ENCODE peak calls at places on chromosomes 7 and 10, in five cellular contexts. F is A549, E is endothelial cell of umbilical vein, B is NB4, N is K562. H is an unnamed sample.

GRCh38 chr10:85643839-85644525 is 722.6 kb downstream of the GRID1 start:
- DNase-seq in F (peak), E (peak), B (no peak), N (no peak), H (peak)

GRCh38 chr10:103576862-103577261 is 83.4 kb downstream of the NEURL1 start:
- DNase-seq in F (no peak), E (no peak), B (no peak), N (no peak), H (peak)

GRCh38 chr10:132319853-132320669 is 11.9 kb upstream of the LRRC27 start:
- DNase-seq in F (peak), E (no peak), B (peak), N (peak), H (peak)

GRCh38 chr10:58175990-58176910 is 91.4 kb downstream of the IPMK start:
- DNase-seq in F (no peak), E (peak), B (peak), N (peak), H (no peak)

GRCh38 chr10:100913470-100913865 is 705 bp downstream of the SLF2 start:
- DNase-seq in F (no peak), E (no peak), B (no peak), N (no peak), H (no peak)

GRCh38 chr7:46963719-46964118 is 618.2 kb downstream of the TNS3 start:
- DNase-seq in F (no peak), E (no peak), B (no peak), N (no peak), H (no peak)

GRCh38 chr7:170551-171363 is 21.6 kb upstream of the FAM20C start:
- DNase-seq in F (no peak), E (no peak), B (no peak), N (no peak), H (no peak)

GRCh38 chr7:19772323-19772722 is 1.1 kb downstream of the TMEM196 start:
- DNase-seq in F (no peak), E (no peak), B (no peak), N (no peak), H (no peak)

GRCh38 chr7:30157217-30157616 is 22.4 kb downstream of the MTURN start:
- DNase-seq in F (no peak), E (no peak), B (no peak), N (no peak), H (no peak)

GRCh38 chr7:105279688-105280007 is 109.1 kb downstream of the SRPK2 start:
- DNase-seq in F (no peak), E (no peak), B (no peak), N (no peak), H (peak)

GRCh38 chr10:30581779-30582380 is 47.7 kb downstream of the LYZL2 start:
- DNase-seq in F (peak), E (peak), B (peak), N (peak), H (peak)

GRCh38 chr10:11595395-11595692 is 16.1 kb downstream of the USP6NL start:
- DNase-seq in F (no peak), E (no peak), B (no peak), N (no peak), H (no peak)

GRCh38 chr10:59033622-59034021 is 142.8 kb upstream of the PHYHIPL start:
- DNase-seq in F (no peak), E (no peak), B (no peak), N (no peak), H (no peak)

GRCh38 chr7:95859434-95859833 is 87.1 kb downstream of the DYNC1I1 start:
- DNase-seq in F (peak), E (no peak), B (no peak), N (no peak), H (no peak)

GRCh38 chr10:75663947-75664664 is 232.7 kb downstream of the LRMDA start:
- DNase-seq in F (no peak), E (no peak), B (no peak), N (no peak), H (no peak)

GRCh38 chr10:31896972-31897384 is 31.7 kb downstream of the ARHGAP12 start:
- DNase-seq in F (peak), E (peak), B (no peak), N (no peak), H (no peak)

GRCh38 chr7:99562114-99562784 is 3.8 kb downstream of the ZNF655 start:
- DNase-seq in F (no peak), E (no peak), B (no peak), N (no peak), H (no peak)

GRCh38 chr7:20519641-20520040 is 95.8 kb upstream of the ABCB5 start:
- DNase-seq in F (no peak), E (peak), B (no peak), N (no peak), H (no peak)

GRCh38 chr7:121954803-121955202 is 81.8 kb downstream of the PTPRZ1 start:
- DNase-seq in F (no peak), E (no peak), B (no peak), N (no peak), H (no peak)

GRCh38 chr7:24971333-24972165 is 8.4 kb downstream of the OSBPL3 start:
- DNase-seq in F (peak), E (peak), B (peak), N (peak), H (peak)

GRCh38 chr10:4061441-4061951 is 276.5 kb upstream of the KLF6 start:
- DNase-seq in F (no peak), E (no peak), B (peak), N (no peak), H (no peak)

GRCh38 chr7:14590206-14590605 is 312.3 kb downstream of the DGKB start:
- DNase-seq in F (no peak), E (no peak), B (no peak), N (no peak), H (no peak)
- TF ChIP-seq MYC in F (no peak), E (no peak), B (no peak), N (no peak), H (no peak)

GRCh38 chr7:130887182-130888016 is 153.4 kb upstream of the KLF14 start:
- DNase-seq in F (peak), E (peak), B (no peak), N (no peak), H (peak)
- TF ChIP-seq MYC in F (no peak), E (peak), B (no peak), N (no peak), H (no peak)

GRCh38 chr10:126350216-126350992 is 37.9 kb downstream of the ADAM12 start:
- DNase-seq in F (peak), E (peak), B (no peak), N (no peak), H (no peak)

GRCh38 chr10:126351021-126351420 is 37.3 kb downstream of the ADAM12 start:
- DNase-seq in F (no peak), E (no peak), B (no peak), N (no peak), H (no peak)

GRCh38 chr10:126352446-126352845 is 35.8 kb downstream of the ADAM12 start:
- DNase-seq in F (no peak), E (no peak), B (no peak), N (no peak), H (no peak)

GRCh38 chr10:126349676-126350075 is 38.6 kb downstream of the ADAM12 start:
- DNase-seq in F (no peak), E (no peak), B (no peak), N (no peak), H (no peak)

GRCh38 chr10:126349096-126349495 is 39.2 kb downstream of the ADAM12 start:
- DNase-seq in F (no peak), E (no peak), B (no peak), N (no peak), H (no peak)
- TF ChIP-seq MYC in F (no peak), E (no peak), B (no peak), N (no peak), H (no peak)

GRCh38 chr7:16710641-16711040 is 42.9 kb upstream of the TSPAN13 start:
- DNase-seq in F (no peak), E (no peak), B (no peak), N (no peak), H (no peak)

GRCh38 chr7:16708496-16708895 is 45.1 kb upstream of the TSPAN13 start:
- DNase-seq in F (no peak), E (no peak), B (no peak), N (no peak), H (no peak)

GRCh38 chr7:16711730-16712129 is 41.8 kb upstream of the TSPAN13 start:
- DNase-seq in F (no peak), E (no peak), B (no peak), N (no peak), H (no peak)

GRCh38 chr7:16712916-16713315 is 40.6 kb upstream of the TSPAN13 start:
- DNase-seq in F (no peak), E (no peak), B (no peak), N (no peak), H (no peak)

GRCh38 chr7:16708980-16709379 is 44.6 kb upstream of the TSPAN13 start:
- DNase-seq in F (peak), E (peak), B (peak), N (peak), H (no peak)
- TF ChIP-seq MYC in F (no peak), E (no peak), B (no peak), N (no peak), H (no peak)

DNA sequence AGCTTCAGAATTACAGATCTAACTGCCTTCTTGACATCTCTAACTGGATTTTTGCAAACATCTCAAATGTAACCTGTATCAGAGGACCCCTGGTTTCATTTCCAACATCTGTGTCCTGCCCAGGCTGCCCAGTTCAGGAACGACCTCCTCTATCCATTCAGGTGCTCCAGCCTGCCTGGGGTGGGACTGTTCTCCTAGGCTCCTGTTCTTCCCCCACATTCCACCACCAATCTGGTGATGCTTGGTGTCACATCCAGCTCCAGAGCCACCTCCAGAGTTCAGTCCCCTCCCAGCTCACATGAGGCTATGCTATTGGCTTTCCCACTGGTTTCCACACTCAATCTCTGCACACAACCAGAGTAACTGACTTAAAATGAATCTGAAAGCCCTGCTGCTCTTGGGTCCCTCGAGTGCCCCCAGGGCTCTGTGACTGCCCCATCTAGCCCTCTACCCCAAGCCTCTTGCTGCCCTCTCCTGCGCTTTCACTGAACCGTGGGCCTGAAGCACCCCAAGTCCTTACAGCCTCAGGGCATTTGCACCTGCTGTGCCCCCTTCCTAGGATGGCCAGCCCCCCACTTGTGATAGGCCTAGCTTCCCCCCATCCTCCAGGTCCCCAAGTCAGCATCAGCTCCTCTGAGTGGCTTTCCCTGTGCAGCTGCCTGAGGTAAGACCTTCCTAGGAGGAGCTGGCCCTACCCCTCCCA is 46.1 kb downstream of the PPIF start:
- DNase-seq in F (no peak), E (no peak), B (no peak), N (no peak), H (no peak)
- TF ChIP-seq MYC in F (no peak), E (no peak), B (no peak), N (no peak), H (no peak)

GRCh38 chr7:81441750-81442149 is 328.1 kb downstream of the HGF start:
- DNase-seq in F (no peak), E (no peak), B (no peak), N (no peak), H (no peak)

GRCh38 chr7:81445462-81445861 is 324.4 kb downstream of the HGF start:
- DNase-seq in F (no peak), E (no peak), B (no peak), N (no peak), H (no peak)

GRCh38 chr7:81433692-81434331 is 336.0 kb downstream of the HGF start:
- DNase-seq in F (no peak), E (no peak), B (no peak), N (no peak), H (no peak)

GRCh38 chr7:81439591-81439990 is 330.3 kb downstream of the HGF start:
- DNase-seq in F (no peak), E (no peak), B (no peak), N (no peak), H (no peak)
- TF ChIP-seq MYC in F (no peak), E (no peak), B (no peak), N (no peak), H (no peak)

GRCh38 chr10:123901621-123902020 is 10.0 kb upstream of the CPXM2 start:
- DNase-seq in F (no peak), E (no peak), B (no peak), N (peak), H (no peak)
- TF ChIP-seq MYC in F (no peak), E (no peak), B (no peak), N (no peak), H (no peak)

GRCh38 chr10:113528876-113529275 is 24.0 kb upstream of the HABP2 start:
- DNase-seq in F (no peak), E (no peak), B (no peak), N (no peak), H (no peak)

GRCh38 chr10:113530476-113530875 is 22.4 kb upstream of the HABP2 start:
- DNase-seq in F (no peak), E (no peak), B (no peak), N (no peak), H (no peak)

GRCh38 chr10:113527181-113527580 is 25.7 kb upstream of the HABP2 start:
- DNase-seq in F (no peak), E (peak), B (no peak), N (no peak), H (no peak)

GRCh38 chr10:113532724-113533123 is 20.1 kb upstream of the HABP2 start:
- DNase-seq in F (no peak), E (no peak), B (no peak), N (no peak), H (no peak)

GRCh38 chr10:113529575-113529974 is 23.3 kb upstream of the HABP2 start:
- DNase-seq in F (no peak), E (no peak), B (no peak), N (no peak), H (no peak)
- TF ChIP-seq MYC in F (no peak), E (no peak), B (no peak), N (no peak), H (no peak)

H was measured in HepG2.